ENCODE peak calls at places on chromosomes 11 and 22, in ten cellular contexts. O is brain microvascular endothelial cell; T is WTC11; W is H1; S is NCI-H748 treated with DMSO at 0.1 percent for 48 hours; L is stimulated activated CD4-positive, alpha-beta T cell treated with anti-CD3 and anti-CD28 coated beads, TNF-alpha, amount 100 ng/mL, for 24 hours; D is Calu3; E is retinal pigment epithelial cell; J is H54; X is activated naive CD4-positive, alpha-beta T cell treated with anti-CD3 and anti-CD28 coated beads, Interleukin-2, amount 10 ng/mL, durations not matched to agents 7 days and 5 days. U is an unnamed sample.

GRCh38 chr22:21832291-21833290 is 34.9 kb downstream of the MAPK1 start:
- DNase-seq in O (no peak), T (no peak), W (no peak), S (no peak), L (peak), D (no peak), E (no peak), J (no peak), X (no peak), U (no peak)

GRCh38 chr11:91932151-91932821 is 292.3 kb upstream of the FAT3 start:
- DNase-seq in O (no peak), T (no peak), W (no peak), S (no peak), L (no peak), D (no peak), E (no peak), J (no peak), X (no peak), U (no peak)

GRCh38 chr11:62678770-62679696 is at the start of gene UBXN1:
- DNase-seq in O (peak), T (peak), W (peak), S (peak), L (peak), D (peak), E (no peak), J (peak), X (peak), U (peak)

GRCh38 chr11:111941963-111942362 is 4.8 kb downstream of the DIXDC1 start:
- DNase-seq in O (no peak), T (no peak), W (no peak), S (no peak), L (no peak), D (no peak), E (no peak), J (no peak), X (no peak), U (no peak)

GRCh38 chr11:110134120-110134519 is 40.9 kb downstream of the ZC3H12C start:
- DNase-seq in O (no peak), T (no peak), W (no peak), S (peak), L (no peak), D (no peak), E (peak), J (no peak), X (no peak), U (no peak)

GRCh38 chr11:64207247-64208085 is 945 bp downstream of the FERMT3 start:
- DNase-seq in O (peak), T (no peak), W (no peak), S (no peak), L (peak), D (no peak), E (no peak), J (peak), X (peak), U (no peak)

GRCh38 chr22:19885841-19886592 is 31.3 kb upstream of the GNB1L start:
- DNase-seq in O (no peak), T (peak), W (no peak), S (no peak), L (no peak), D (no peak), E (no peak), J (no peak), X (no peak), U (no peak)

GRCh38 chr11:1647901-1648721 is 18.5 kb downstream of the KRTAP5-5 start:
- DNase-seq in O (no peak), T (no peak), W (no peak), S (no peak), L (no peak), D (no peak), E (no peak), J (no peak), X (no peak), U (no peak)

GRCh38 chr22:37999640-38000272 is 15.4 kb upstream of the SOX10 start:
- DNase-seq in O (peak), T (no peak), W (no peak), S (no peak), L (no peak), D (peak), E (peak), J (peak), X (no peak), U (no peak)

GRCh38 chr11:8318536-8318935 is 54.9 kb upstream of the LMO1 start:
- DNase-seq in O (no peak), T (peak), W (peak), S (no peak), L (no peak), D (peak), E (no peak), J (no peak), X (no peak), U (no peak)

GRCh38 chr22:20578707-20579106 is 71.3 kb downstream of the MED15 start:
- DNase-seq in O (no peak), T (no peak), W (no peak), S (no peak), L (no peak), D (no peak), E (no peak), J (no peak), X (no peak), U (no peak)

GRCh38 chr11:95378106-95378505 is 147.1 kb upstream of the SESN3 start:
- DNase-seq in O (no peak), T (no peak), W (no peak), S (no peak), L (no peak), D (no peak), E (no peak), J (no peak), X (no peak), U (no peak)

GRCh38 chr11:13487661-13488030 is 8.2 kb downstream of the PTH start:
- DNase-seq in O (peak), T (peak), W (peak), S (peak), L (no peak), D (peak), E (no peak), J (peak), X (peak), U (peak)